ENCODE peak calls at places on chromosomes 13 and 19, in seven cellular contexts. S is A549, I is B cell, E is omental fat pad, U is HFF-Myc, P is Caco-2, M is upper lobe of left lung. Z is an unnamed sample.

GRCh38 chr19:47742636-47743035 is 2.7 kb upstream of the NOP53 start:
- DNase-seq in I (no peak), S (no peak), M (no peak), P (no peak), U (no peak), E (no peak), Z (no peak)

GRCh38 chr19:44202470-44202869 is 9.9 kb upstream of the ZNF227 start:
- DNase-seq in U (no peak), I (no peak), S (no peak), P (no peak), E (no peak), M (no peak), Z (no peak)

GRCh38 chr19:49475995-49476880 is 2.2 kb downstream of the FLT3LG start:
- DNase-seq in U (no peak), M (peak; percentile 86), I (no peak), P (peak; percentile 70), E (no peak), S (peak; percentile 82), Z (peak; percentile 91)

GRCh38 chr19:28633223-28634030 is 579.5 kb downstream of the UQCRFS1 start:
- DNase-seq in M (no peak), E (no peak), U (peak; percentile 22), P (no peak), I (peak; percentile 30), S (no peak), Z (peak; percentile 70)

GRCh38 chr13:74661851-74662250 is 527.6 kb upstream of the KLF12 start:
- DNase-seq in E (no peak), U (no peak), S (no peak), P (no peak), M (no peak), I (no peak), Z (no peak)

GRCh38 chr13:40126301-40127085 is 471.0 kb downstream of the COG6 start:
- DNase-seq in M (no peak), U (no peak), I (no peak), S (no peak), P (no peak), E (no peak), Z (no peak)

GRCh38 chr19:56270676-56271075 is 1.9 kb upstream of the EDDM13 start:
- DNase-seq in I (no peak), P (no peak), S (no peak), U (no peak), E (no peak), M (no peak), Z (no peak)

GRCh38 chr13:99542788-99543406 is 41.6 kb downstream of the TM9SF2 start:
- DNase-seq in S (no peak), P (no peak), I (peak; percentile 57), U (no peak), M (no peak), E (no peak), Z (peak; percentile 60)

GRCh38 chr13:106867249-106867648 is 299.3 kb upstream of the ARGLU1 start:
- DNase-seq in E (no peak), U (no peak), M (no peak), P (no peak), I (no peak), S (no peak), Z (no peak)

GRCh38 chr19:54017266-54017665 is 25.8 kb downstream of the CACNG6 start:
- DNase-seq in P (no peak), E (no peak), I (no peak), U (no peak), S (peak; percentile 50), M (no peak), Z (no peak)

GRCh38 chr19:58577581-58578429 is 4.7 kb upstream of the MZF1 start:
- DNase-seq in P (no peak), I (no peak), U (no peak), E (no peak), M (no peak), S (no peak), Z (no peak)

GRCh38 chr13:102392810-102393209 is 9.0 kb downstream of the FGF14 start:
- DNase-seq in P (no peak), U (no peak), S (no peak), E (no peak), M (no peak), I (no peak), Z (peak; percentile 69)

GRCh38 chr19:29969891-29970290 is 27.9 kb downstream of the URI1 start:
- DNase-seq in E (no peak), U (no peak), I (no peak), M (no peak), P (no peak), S (no peak), Z (no peak)

GRCh38 chr19:41226874-41227390 is 7.9 kb downstream of the AXL start:
- DNase-seq in E (no peak), I (no peak), S (no peak), M (no peak), P (no peak), U (no peak), Z (peak; percentile 61)

GRCh38 chr13:110938662-110939421 is 24.0 kb upstream of the ANKRD10 start:
- DNase-seq in P (no peak), I (no peak), E (no peak), S (no peak), U (no peak), M (no peak), Z (no peak)
- TF ChIP-seq CTCF in P (no peak), I (no peak), E (no peak), S (no peak), U (no peak), M (no peak), Z (no peak)

GRCh38 chr19:35596366-35596999 is 10.5 kb downstream of the PMIS2 start:
- DNase-seq in E (no peak), S (peak; percentile 82), I (no peak), U (no peak), M (no peak), P (no peak), Z (peak; percentile 59)
- TF ChIP-seq CTCF in E (no peak), S (no peak), I (no peak), U (no peak), M (no peak), P (no peak), Z (no peak)

DNA sequence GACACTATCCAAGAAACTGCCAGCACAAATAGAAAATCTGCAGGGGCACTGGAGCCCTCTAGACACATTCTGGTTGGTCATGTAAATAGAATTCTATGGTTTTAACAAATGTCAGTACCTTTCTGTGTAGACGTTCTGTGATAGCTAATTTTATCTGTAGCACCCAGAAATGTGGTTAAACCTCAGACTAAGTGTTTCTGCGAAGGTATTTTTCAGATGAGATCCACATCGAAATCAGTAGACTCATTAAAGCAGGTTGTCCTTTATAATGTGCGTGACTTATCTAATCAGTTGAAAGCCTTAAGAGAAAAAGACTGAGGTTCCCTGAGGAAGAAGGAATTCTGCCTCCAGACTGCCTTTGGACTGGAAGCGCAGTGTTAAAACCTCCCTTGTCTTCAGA is 922.9 kb downstream of the EFNB2 start:
- DNase-seq in E (no peak), P (no peak), U (no peak), I (no peak), M (no peak), S (no peak), Z (no peak)
- TF ChIP-seq CTCF in E (no peak), P (no peak), U (no peak), I (no peak), M (no peak), S (no peak), Z (no peak)

GRCh38 chr19:46297700-46298476 is 1.0 kb downstream of the HIF3A start:
- DNase-seq in E (no peak), S (no peak), I (no peak), M (peak; percentile 87), U (no peak), P (no peak), Z (no peak)
- TF ChIP-seq CTCF in E (no peak), S (no peak), I (no peak), M (no peak), U (no peak), P (no peak), Z (no peak)

GRCh38 chr19:38513762-38514167 is 80.3 kb downstream of the RYR1 start:
- DNase-seq in S (no peak), E (no peak), U (no peak), M (no peak), I (no peak), P (no peak), Z (peak; percentile 47)
- TF ChIP-seq CTCF in S (no peak), E (no peak), U (no peak), M (no peak), I (no peak), P (no peak), Z (no peak)

DNA sequence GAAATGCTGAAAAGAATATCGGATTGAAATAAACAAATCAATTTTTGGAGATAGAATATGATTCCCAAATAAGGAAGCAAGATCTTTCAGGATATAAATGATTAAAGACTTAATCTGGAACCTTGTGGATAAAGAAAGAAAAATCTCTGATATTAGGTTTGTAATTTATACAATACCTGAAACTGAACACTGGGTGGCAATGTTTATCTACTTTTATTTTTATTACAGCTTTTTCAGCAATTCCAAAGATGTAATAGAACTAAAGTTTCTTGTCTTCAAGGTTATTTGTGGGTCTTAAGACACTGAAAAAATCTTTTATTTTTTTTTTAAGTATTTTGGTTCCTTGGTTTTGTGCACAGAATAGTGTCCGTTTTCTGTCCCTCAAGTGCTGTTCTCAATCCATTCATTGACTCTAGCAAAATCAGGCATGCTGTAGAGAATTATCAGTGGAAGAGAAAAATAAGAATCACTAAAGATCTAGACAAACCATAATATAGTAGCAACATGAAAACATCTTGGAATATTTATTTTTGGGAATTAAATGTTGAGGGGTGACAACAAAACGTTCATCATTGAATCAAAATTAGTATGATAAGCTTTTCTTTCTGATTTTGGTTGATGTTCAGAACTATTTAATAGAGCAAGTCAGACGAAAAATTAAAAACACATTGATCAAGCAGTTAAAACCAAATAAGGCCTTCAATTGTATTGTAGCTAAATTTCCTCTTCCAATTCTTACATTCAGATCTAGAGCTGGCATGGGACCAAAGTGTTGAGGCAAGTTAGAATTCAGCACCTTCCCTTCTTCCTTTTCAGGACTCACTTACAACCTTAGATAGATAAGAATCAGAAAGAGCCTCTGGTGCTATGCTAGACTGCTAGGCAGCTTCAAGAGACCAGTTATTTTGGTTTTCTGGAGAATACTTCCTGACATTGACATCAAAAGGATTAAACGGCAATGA is 704.4 kb upstream of the PCDH20 start:
- DNase-seq in P (no peak), U (no peak), M (no peak), S (peak; percentile 1), I (no peak), E (no peak), Z (no peak)
- TF ChIP-seq CTCF in P (peak; percentile 29), U (no peak), M (no peak), S (peak; percentile 46), I (no peak), E (no peak), Z (peak; percentile 59)

DNA sequence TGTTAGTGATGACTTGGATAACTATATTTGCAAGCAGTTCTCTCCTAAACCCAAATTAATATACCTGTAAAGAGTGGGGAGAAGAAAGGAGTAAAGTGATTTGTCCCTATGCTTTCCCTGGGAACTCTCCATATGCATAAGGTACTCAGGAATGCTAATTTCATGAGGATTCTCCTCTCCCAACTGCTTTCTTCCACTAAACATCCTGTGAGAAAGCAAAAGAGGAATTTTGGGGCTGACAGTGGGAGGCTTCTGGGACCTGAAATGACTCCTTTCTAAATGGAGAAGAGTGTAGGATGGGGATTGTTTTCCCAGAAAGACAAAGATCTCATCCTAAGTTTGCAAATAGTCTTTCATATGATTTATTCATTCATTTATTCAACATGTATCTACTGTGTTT is 250.5 kb downstream of the TDRD3 start:
- DNase-seq in M (no peak), P (no peak), I (no peak), S (no peak), U (no peak), E (no peak), Z (no peak)
- TF ChIP-seq CTCF in M (no peak), P (no peak), I (no peak), S (no peak), U (no peak), E (no peak), Z (no peak)

Z was measured in activated CD8-positive, alpha-beta T cell treated with anti-CD3 and anti-CD28 coated beads for 36 hours.